ENCODE peak calls at places on chromosomes 1 and 21, in four cellular contexts. T, D, U and O are unnamed samples.
A peak's percentile ranks its signal among the peaks of the same experiment; 100 is the strongest.

GRCh38 chr1:13583964-13584791 is 546 bp downstream of the PDPN start:
- DNase-seq in T (peak; percentile 10), D (peak; percentile 35), U (no peak), O (peak; percentile 42)

GRCh38 chr1:156270314-156270713 is 12.3 kb downstream of the SMG5 start:
- DNase-seq in T (no peak), D (no peak), U (no peak), O (no peak)

GRCh38 chr21:26555554-26555953 is 17.5 kb downstream of the CYYR1 start:
- DNase-seq in T (no peak), D (no peak), U (no peak), O (no peak)

GRCh38 chr1:162035241-162035640 is 11.6 kb upstream of the OLFML2B start:
- DNase-seq in T (no peak), D (no peak), U (no peak), O (no peak)

GRCh38 chr1:29096255-29096896 is 27.3 kb downstream of the TMEM200B start:
- DNase-seq in T (no peak), D (no peak), U (no peak), O (no peak)

GRCh38 chr1:54010415-54011117 is 7.4 kb downstream of the LDLRAD1 start:
- DNase-seq in T (no peak), D (no peak), U (no peak), O (no peak)

GRCh38 chr1:217747156-217747769 is 116.1 kb downstream of the SPATA17 start:
- DNase-seq in T (no peak), D (no peak), U (peak; percentile 41), O (no peak)

GRCh38 chr1:172902861-172903381 is 147.8 kb downstream of the TNFSF18 start:
- DNase-seq in T (no peak), D (no peak), U (peak; percentile 92), O (no peak)

GRCh38 chr1:10696977-10697376 is 99.5 kb downstream of the CASZ1 start:
- DNase-seq in T (no peak), D (no peak), U (peak; percentile 23), O (no peak)

GRCh38 chr1:226776975-226777374 is 37.9 kb upstream of the ITPKB start:
- DNase-seq in T (no peak), D (no peak), U (no peak), O (no peak)

GRCh38 chr1:166910396-166910994 is 34.4 kb upstream of the TADA1 start:
- DNase-seq in T (peak; percentile 60), D (peak; percentile 33), U (peak; percentile 81), O (peak; percentile 40)

GRCh38 chr1:235650341-235651169 is 971 bp upstream of the GNG4 start:
- DNase-seq in T (no peak), D (no peak), U (no peak), O (no peak)

GRCh38 chr1:172498858-172499257 is 34.1 kb upstream of the SUCO start:
- DNase-seq in T (no peak), D (no peak), U (no peak), O (no peak)

GRCh38 chr1:81109038-81109437 is 691.7 kb upstream of the ADGRL2 start:
- DNase-seq in T (no peak), D (no peak), U (no peak), O (no peak)

GRCh38 chr1:216045400-216045799 is 377.8 kb downstream of the USH2A start:
- DNase-seq in T (no peak), D (no peak), U (peak; percentile 98), O (no peak)

GRCh38 chr1:36392836-36393235 is 4.9 kb downstream of the LSM10 start:
- DNase-seq in T (no peak), D (no peak), U (no peak), O (no peak)

GRCh38 chr1:55285849-55286248 is 70.7 kb upstream of the USP24 start:
- DNase-seq in T (no peak), D (no peak), U (no peak), O (no peak)

GRCh38 chr1:84724128-84724860 is 34.0 kb upstream of the SSX2IP start:
- DNase-seq in T (no peak), D (no peak), U (no peak), O (no peak)

GRCh38 chr1:196464545-196464944 is 143.7 kb downstream of the KCNT2 start:
- DNase-seq in T (no peak), D (no peak), U (peak; percentile 31), O (no peak)

GRCh38 chr1:110285316-110285715 is 53.9 kb upstream of the RBM15 start:
- DNase-seq in T (no peak), D (no peak), U (peak; percentile 26), O (no peak)

GRCh38 chr1:163046071-163046470 is 23.1 kb upstream of the RGS4 start:
- DNase-seq in T (no peak), D (no peak), U (peak; percentile 74), O (no peak)

GRCh38 chr1:234908571-234908970 is 220.1 kb downstream of the TOMM20 start:
- DNase-seq in T (no peak), D (no peak), U (no peak), O (no peak)

GRCh38 chr1:64569376-64569775 is 99.4 kb downstream of the CACHD1 start:
- DNase-seq in T (no peak), D (no peak), U (no peak), O (no peak)
- H3K4me1 ChIP-seq in T (no peaks in the 10 kb centered on the region), D (no peaks in the 10 kb centered on the region), U (peaks cover 5% of the 10 kb centered on the region), O (no peaks in the 10 kb centered on the region)

GRCh38 chr21:41605178-41605933 is 97.4 kb upstream of the TMPRSS2 start:
- DNase-seq in T (no peak), D (peak; percentile 18), U (no peak), O (no peak)
- H3K4me3 ChIP-seq in T (no peak overlapping the region), D (no peak overlapping the region), U (no peak overlapping the region), O (no peak overlapping the region)

GRCh38 chr1:1775364-1776226 is 2.7 kb downstream of the NADK start:
- DNase-seq in T (no peak), D (no peak), U (no peak), O (no peak)
- H3K4me1 ChIP-seq in T (peaks cover 56% of the 10 kb centered on the region), D (peaks cover 34% of the 10 kb centered on the region), U (peaks cover 16% of the 10 kb centered on the region), O (peaks cover 60% of the 10 kb centered on the region)

GRCh38 chr1:210251680-210252490 is 19.3 kb downstream of the SERTAD4 start:
- DNase-seq in T (no peak), D (no peak), U (no peak), O (no peak)
- H3K4me3 ChIP-seq in T (peak overlapping the region; percentile 53), D (peak overlapping the region; percentile 57), U (no peak overlapping the region), O (peak overlapping the region; percentile 70)